ENCODE peak calls at places on chromosomes 13 and 19, in seven cellular contexts. B is left ventricle myocardium inferior, Q is A549, E is AG09319, F is Peyer's patch, R is AG04449, U is GM12865. M is an unnamed sample.

GRCh38 chr19:11410682-11411081 is 8.4 kb downstream of the RGL3 start:
- DNase-seq in B (no peak), Q (peak), E (no peak), F (no peak), R (no peak), U (no peak), M (no peak)

GRCh38 chr13:93233997-93234416 is 7.4 kb downstream of the GPC6 start:
- DNase-seq in B (no peak), Q (peak), E (no peak), F (no peak), R (no peak), U (peak), M (peak)

GRCh38 chr13:27283906-27284523 is 13.4 kb downstream of the RASL11A start:
- DNase-seq in B (no peak), Q (peak), E (no peak), F (peak), R (no peak), U (peak), M (peak)

GRCh38 chr13:111344471-111345191 is 24.2 kb downstream of the TEX29 start:
- DNase-seq in B (no peak), Q (peak), E (no peak), F (no peak), R (peak), U (no peak), M (peak)

GRCh38 chr19:55563261-55563690 is 17.4 kb downstream of the ZNF579 start:
- DNase-seq in B (peak), Q (no peak), E (no peak), F (peak), R (no peak), U (no peak), M (no peak)

GRCh38 chr13:65768545-65768944 is 1461.6 kb downstream of the PCDH9 start:
- DNase-seq in B (no peak), Q (no peak), E (no peak), F (no peak), R (no peak), U (no peak), M (no peak)

GRCh38 chr13:110008816-110009215 is 222.4 kb upstream of the IRS2 start:
- DNase-seq in B (no peak), Q (no peak), E (no peak), F (no peak), R (no peak), U (no peak), M (no peak)

GRCh38 chr19:925912-926594 is at the start of gene ARID3A:
- DNase-seq in B (peak), Q (no peak), E (no peak), F (peak), R (no peak), U (no peak), M (no peak)

GRCh38 chr13:71621152-71622124 is 245.6 kb downstream of the DACH1 start:
- DNase-seq in B (no peak), Q (no peak), E (no peak), F (no peak), R (no peak), U (no peak), M (no peak)

GRCh38 chr19:34300380-34300779 is 46.0 kb downstream of the GARRE1 start:
- DNase-seq in B (no peak), Q (no peak), E (no peak), F (no peak), R (no peak), U (no peak), M (no peak)

GRCh38 chr13:93169980-93170379 is 56.6 kb upstream of the GPC6 start:
- DNase-seq in B (no peak), Q (peak), E (no peak), F (no peak), R (peak), U (no peak), M (peak)

GRCh38 chr13:111943229-111943795 is 123.6 kb upstream of the SOX1 start:
- DNase-seq in B (no peak), Q (no peak), E (no peak), F (peak), R (no peak), U (no peak), M (no peak)

GRCh38 chr19:38912600-38913514 is 871 bp upstream of the CCER2 start:
- DNase-seq in B (no peak), Q (no peak), E (no peak), F (no peak), R (no peak), U (peak), M (no peak)

GRCh38 chr13:40589285-40590109 is 76.9 kb downstream of the FOXO1 start:
- DNase-seq in B (no peak), Q (peak), E (no peak), F (peak), R (no peak), U (peak), M (peak)

GRCh38 chr13:70849267-70849666 is 741.0 kb upstream of the KLHL1 start:
- DNase-seq in B (no peak), Q (no peak), E (no peak), F (no peak), R (no peak), U (no peak), M (no peak)

GRCh38 chr13:51455532-51455931 is 2.7 kb upstream of the INTS6 start:
- DNase-seq in B (no peak), Q (no peak), E (no peak), F (no peak), R (no peak), U (no peak), M (no peak)

GRCh38 chr13:114106991-114107685 is 25.3 kb downstream of the RASA3 start:
- DNase-seq in B (no peak), Q (no peak), E (no peak), F (peak), R (no peak), U (no peak), M (no peak)

GRCh38 chr13:99217461-99218101 is 16.9 kb downstream of the UBAC2 start:
- DNase-seq in B (no peak), Q (no peak), E (no peak), F (no peak), R (no peak), U (no peak), M (no peak)

GRCh38 chr19:19115954-19116353 is 22.3 kb downstream of the TMEM161A start:
- DNase-seq in B (no peak), Q (peak), E (no peak), F (peak), R (no peak), U (peak), M (peak)

GRCh38 chr13:94978516-94978915 is 266.2 kb upstream of the SOX21 start:
- DNase-seq in B (no peak), Q (no peak), E (no peak), F (no peak), R (no peak), U (no peak), M (no peak)

GRCh38 chr13:113126265-113127150 is 3.9 kb downstream of the F10 start:
- DNase-seq in B (no peak), Q (no peak), E (no peak), F (peak), R (no peak), U (no peak), M (no peak)

GRCh38 chr13:63942372-63942771 is 2526.7 kb upstream of the PCDH20 start:
- DNase-seq in B (no peak), Q (no peak), E (no peak), F (no peak), R (no peak), U (no peak), M (peak)

GRCh38 chr19:2949939-2950285 is 5.1 kb upstream of the ZNF77 start:
- DNase-seq in B (no peak), Q (peak), E (no peak), F (no peak), R (no peak), U (peak), M (no peak)

GRCh38 chr19:44662686-44663085 is 8.6 kb upstream of the CEACAM19 start:
- DNase-seq in B (no peak), Q (no peak), E (no peak), F (no peak), R (no peak), U (no peak), M (no peak)

GRCh38 chr13:71079638-71080037 is 787.4 kb downstream of the DACH1 start:
- DNase-seq in B (no peak), Q (no peak), E (no peak), F (no peak), R (no peak), U (no peak), M (no peak)

GRCh38 chr13:42876810-42877550 is 95.6 kb downstream of the FAM216B start:
- DNase-seq in B (no peak), Q (no peak), E (no peak), F (no peak), R (no peak), U (peak), M (peak)

GRCh38 chr13:99256709-99257108 is 1.5 kb downstream of the GPR18 start:
- DNase-seq in B (no peak), Q (no peak), E (peak), F (no peak), R (no peak), U (no peak), M (no peak)

GRCh38 chr13:102774210-102774560 is 599 bp upstream of the TEX30 start:
- DNase-seq in B (no peak), Q (no peak), E (no peak), F (no peak), R (no peak), U (no peak), M (no peak)

GRCh38 chr19:49473868-49474544 is at the start of gene FLT3LG:
- DNase-seq in B (peak), Q (peak), E (no peak), F (peak), R (no peak), U (peak), M (peak)

GRCh38 chr13:110371550-110372465 is 64.7 kb downstream of the COL4A2 start:
- DNase-seq in B (no peak), Q (peak), E (no peak), F (no peak), R (no peak), U (peak), M (no peak)

GRCh38 chr19:15557223-15557622 is 48.9 kb downstream of the CYP4F22 start:
- DNase-seq in B (no peak), Q (no peak), E (no peak), F (peak), R (no peak), U (no peak), M (no peak)

GRCh38 chr19:15556634-15557181 is 48.4 kb downstream of the CYP4F22 start:
- DNase-seq in B (no peak), Q (no peak), E (no peak), F (no peak), R (no peak), U (no peak), M (no peak)

GRCh38 chr19:15551183-15552004 is 43.1 kb downstream of the CYP4F22 start:
- DNase-seq in B (no peak), Q (peak), E (no peak), F (peak), R (no peak), U (peak), M (no peak)

GRCh38 chr19:15550847-15551182 is 42.5 kb downstream of the CYP4F22 start:
- DNase-seq in B (no peak), Q (peak), E (no peak), F (no peak), R (no peak), U (no peak), M (no peak)

DNA sequence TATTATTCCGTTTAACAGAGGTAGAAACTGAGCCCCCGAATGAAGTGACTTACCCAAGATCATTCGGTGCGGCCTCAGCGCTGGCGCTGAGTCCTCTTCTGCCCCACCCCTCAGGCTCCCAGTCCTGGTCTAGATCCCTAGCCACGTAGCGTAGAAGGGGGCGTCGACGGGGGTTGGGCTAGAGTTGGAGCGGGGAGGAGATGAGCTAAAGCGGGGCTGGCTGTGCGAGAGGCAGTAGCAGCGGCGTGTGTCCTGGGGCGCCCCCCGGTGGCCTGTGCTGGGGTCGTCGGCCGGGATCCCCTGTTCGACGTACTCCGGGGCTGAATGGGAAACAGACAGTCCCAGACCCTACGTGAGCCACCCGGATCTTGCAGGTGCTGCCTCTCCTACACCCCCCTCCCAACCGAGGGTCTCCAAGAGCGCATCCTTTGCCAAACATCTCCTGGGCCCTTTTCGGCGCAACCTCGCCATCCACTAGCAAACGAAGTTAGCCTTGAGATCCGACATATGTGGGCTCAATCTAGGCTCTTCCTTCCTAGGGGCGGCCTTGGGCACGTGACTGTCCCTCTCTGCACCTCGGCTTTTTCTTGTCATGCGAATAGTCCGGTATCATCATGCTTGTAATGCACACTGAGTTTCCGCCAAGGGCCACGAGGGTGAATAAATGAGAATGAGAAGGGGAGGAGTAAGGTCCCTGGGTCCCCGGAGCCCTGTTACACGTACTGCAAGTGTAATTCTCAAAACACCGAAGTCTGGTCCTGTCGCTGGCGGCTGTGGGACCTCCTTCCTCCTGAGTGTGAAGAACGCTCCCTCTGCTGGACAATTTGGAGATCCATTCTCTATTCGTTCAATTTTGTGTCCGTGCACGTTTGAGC is 47.7 kb downstream of the CYP4F22 start:
- DNase-seq in B (peak), Q (peak), E (peak), F (peak), R (peak), U (peak), M (peak)
- TF ChIP-seq CTCF in B (peak), Q (peak), E (peak), F (peak), R (peak), U (peak), M (peak)

GRCh38 chr19:8585894-8586750 is 8.9 kb upstream of the MYO1F start:
- DNase-seq in B (peak), Q (peak), E (no peak), F (peak), R (no peak), U (peak), M (peak)
- TF ChIP-seq CTCF in B (peak), Q (peak), E (peak), F (peak), R (peak), U (peak), M (peak)

GRCh38 chr19:15156391-15156790 is 44.4 kb downstream of the NOTCH3 start:
- DNase-seq in B (no peak), Q (no peak), E (no peak), F (no peak), R (no peak), U (no peak), M (no peak)

GRCh38 chr19:15159251-15159650 is 41.5 kb downstream of the NOTCH3 start:
- DNase-seq in B (no peak), Q (peak), E (no peak), F (no peak), R (no peak), U (peak), M (no peak)

GRCh38 chr19:15166700-15167099 is 34.1 kb downstream of the NOTCH3 start:
- DNase-seq in B (no peak), Q (no peak), E (no peak), F (no peak), R (no peak), U (no peak), M (no peak)

DNA sequence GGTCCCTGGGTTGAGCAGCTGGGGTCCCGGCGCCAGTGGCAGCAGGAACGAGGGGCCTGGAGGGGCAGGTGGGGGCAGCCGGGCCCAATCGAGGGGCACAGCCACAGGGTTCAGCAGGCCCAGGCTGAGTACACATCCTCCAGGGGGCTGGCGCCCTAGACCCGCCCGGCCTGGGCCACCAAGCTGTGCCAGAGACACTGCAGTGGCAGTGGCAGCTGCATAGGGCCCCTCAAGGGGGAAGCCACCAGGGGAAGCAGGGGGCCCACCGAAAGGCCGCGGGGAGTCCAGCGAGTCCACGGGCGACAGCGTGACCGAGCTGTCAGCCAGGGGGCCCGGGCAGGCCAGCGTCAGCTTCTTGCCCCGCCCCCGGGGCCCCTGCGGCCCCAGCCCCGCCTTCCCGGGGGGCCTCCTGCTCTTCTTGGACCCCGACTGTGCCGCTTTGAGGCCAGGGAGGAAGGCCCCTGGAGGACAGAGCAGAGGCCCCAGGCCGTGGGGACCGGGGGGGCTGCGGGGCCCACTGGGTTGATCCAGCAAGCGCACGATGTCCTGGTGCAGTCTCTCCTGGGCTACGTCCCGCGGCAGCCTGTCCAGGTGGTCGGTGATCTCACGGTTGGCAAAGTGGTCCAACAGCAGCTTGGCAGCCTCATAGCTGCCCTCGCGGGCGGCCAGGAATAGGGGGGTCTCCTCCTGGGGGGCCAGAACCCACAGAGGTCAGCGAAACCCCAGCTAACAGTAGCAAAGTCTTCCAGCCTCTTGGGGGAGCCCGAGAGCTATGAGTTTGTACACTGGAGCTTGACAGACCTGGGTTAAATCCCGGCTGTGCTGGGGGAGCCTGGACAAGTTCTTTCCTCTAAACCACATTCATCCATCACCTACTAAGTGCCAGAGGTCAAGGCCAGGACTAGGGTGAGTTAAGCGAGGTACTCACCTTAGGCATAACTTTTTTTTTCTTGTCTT is 39.5 kb downstream of the NOTCH3 start:
- DNase-seq in B (no peak), Q (peak), E (no peak), F (peak), R (no peak), U (peak), M (peak)
- TF ChIP-seq CTCF in B (peak), Q (peak), E (peak), F (peak), R (peak), U (peak), M (peak)

GRCh38 chr13:30487075-30487470 is 21.3 kb upstream of the HMGB1 start:
- DNase-seq in B (no peak), Q (no peak), E (no peak), F (no peak), R (no peak), U (no peak), M (no peak)
- TF ChIP-seq CTCF in B (no peak), Q (no peak), E (no peak), F (no peak), R (no peak), U (no peak), M (no peak)

M was measured in MCF 10A.